ENCODE peak calls at places on chromosomes 2 and 18, in four cellular contexts. One of them, this sample, is unnamed.

GRCh38 chr18:34866739-34867138 is 156.6 kb downstream of the DTNA start:
- DNase-seq in GM12878: no peak
- DNase-seq in H1: no peak
- DNase-seq in HepG2: no peak
- DNase-seq in this sample: no peak

GRCh38 chr2:118657451-118657850 is 190.0 kb downstream of the EN1 start:
- DNase-seq in HepG2: no peak
- DNase-seq in H1: no peak
- DNase-seq in GM12878: no peak
- DNase-seq in this sample: no peak

GRCh38 chr2:25276569-25277465 is 64.9 kb downstream of the DNMT3A start:
- DNase-seq in H1: no peak
- DNase-seq in HepG2: no peak
- DNase-seq in GM12878: no peak
- DNase-seq in this sample: peak; percentile 71

GRCh38 chr2:134845719-134846118 is 7.3 kb downstream of the ACMSD start:
- DNase-seq in GM12878: no peak
- DNase-seq in HepG2: no peak
- DNase-seq in H1: no peak
- DNase-seq in this sample: no peak

GRCh38 chr2:205688417-205689200 is 6.3 kb downstream of the NRP2 start:
- DNase-seq in HepG2: no peak
- DNase-seq in H1: no peak
- DNase-seq in GM12878: no peak
- DNase-seq in this sample: no peak

GRCh38 chr2:189698020-189698887 is 23.8 kb downstream of the ANKAR start:
- DNase-seq in GM12878: no peak
- DNase-seq in HepG2: peak; percentile 67
- DNase-seq in H1: peak; percentile 44
- DNase-seq in this sample: peak; percentile 32

GRCh38 chr2:225889452-225889851 is 489.9 kb downstream of the NYAP2 start:
- DNase-seq in HepG2: peak; percentile 57
- DNase-seq in H1: no peak
- DNase-seq in GM12878: no peak
- DNase-seq in this sample: peak; percentile 5

GRCh38 chr18:25298853-25299274 is 53.1 kb downstream of the ZNF521 start:
- DNase-seq in GM12878: no peak
- DNase-seq in HepG2: no peak
- DNase-seq in H1: no peak
- DNase-seq in this sample: peak; percentile 33

GRCh38 chr18:61965306-61965705 is 72.5 kb upstream of the RNF152 start:
- DNase-seq in GM12878: no peak
- DNase-seq in HepG2: no peak
- DNase-seq in H1: no peak
- DNase-seq in this sample: no peak

GRCh38 chr2:235002198-235003095 is 50.6 kb downstream of the SH3BP4 start:
- DNase-seq in HepG2: peak; percentile 81
- DNase-seq in H1: no peak
- DNase-seq in GM12878: no peak
- DNase-seq in this sample: no peak

GRCh38 chr18:2180586-2180985 is 390.7 kb downstream of the METTL4 start:
- DNase-seq in H1: no peak
- DNase-seq in GM12878: no peak
- DNase-seq in HepG2: no peak
- DNase-seq in this sample: peak; percentile 12

GRCh38 chr2:28287261-28287915 is 105.3 kb upstream of the FOSL2 start:
- DNase-seq in GM12878: no peak
- DNase-seq in H1: no peak
- DNase-seq in HepG2: no peak
- DNase-seq in this sample: no peak

DNA sequence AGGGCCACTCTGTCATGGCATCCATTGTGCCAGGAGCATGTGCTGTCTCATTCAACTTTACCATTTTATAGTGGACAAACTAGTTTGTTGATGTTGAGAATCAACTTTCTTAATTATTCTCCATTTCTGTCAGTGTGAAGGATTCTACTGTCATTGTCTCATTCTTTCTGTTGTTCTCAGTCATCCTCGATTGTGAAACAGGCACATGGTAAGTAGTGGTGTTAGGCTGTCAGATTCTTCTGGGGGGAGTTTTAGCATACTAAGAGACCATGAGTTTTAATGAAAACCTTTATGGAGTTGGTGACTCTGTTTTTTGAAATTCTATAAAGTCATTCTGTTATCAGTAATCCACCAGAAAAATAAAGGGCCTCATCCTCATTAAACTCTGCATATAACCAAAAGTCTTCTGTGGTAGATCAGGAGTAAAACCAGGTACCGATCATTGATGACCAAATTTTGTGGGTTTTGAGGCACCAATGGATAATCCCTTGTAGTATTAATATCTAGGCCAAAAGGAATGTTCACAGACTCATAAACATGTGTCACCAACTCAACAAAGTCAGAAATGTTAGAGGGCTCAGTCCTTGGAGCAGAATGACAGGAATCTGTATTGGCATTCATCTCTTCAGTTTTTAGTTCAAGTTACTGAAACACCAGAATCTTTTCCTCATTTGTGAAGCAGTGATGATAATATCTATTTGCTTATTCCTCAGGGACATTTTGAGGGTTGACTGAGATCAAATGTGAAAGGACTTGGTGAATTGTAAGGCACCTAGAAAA is 73.2 kb downstream of the CERS6 start:
- DNase-seq in H1: no peak
- DNase-seq in HepG2: no peak
- DNase-seq in GM12878: no peak
- DNase-seq in this sample: no peak
- TF ChIP-seq SRF in H1: no peak
- TF ChIP-seq SRF in HepG2: no peak
- TF ChIP-seq SRF in GM12878: no peak
- TF ChIP-seq SRF in this sample: no peak

DNA sequence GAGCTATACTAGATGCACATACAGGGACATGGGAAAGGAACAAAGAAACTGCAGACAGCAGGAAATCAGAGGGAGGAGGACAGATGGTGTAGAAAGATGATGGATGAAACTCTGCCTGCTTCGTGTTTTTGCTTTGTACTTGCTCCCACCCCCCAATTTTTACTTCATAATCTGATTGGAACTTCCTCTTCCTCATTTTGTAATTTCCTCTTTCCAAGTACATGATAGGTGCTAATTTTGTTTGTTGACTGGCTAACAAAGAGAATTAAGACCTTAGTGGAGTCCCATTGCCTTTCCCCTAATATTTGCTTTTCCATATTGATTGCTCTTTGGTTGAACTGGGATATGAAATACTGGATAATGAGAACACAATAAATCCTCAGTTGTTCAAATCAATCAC is 76.1 kb upstream of the PELI1 start:
- DNase-seq in HepG2: no peak
- DNase-seq in H1: no peak
- DNase-seq in GM12878: no peak
- DNase-seq in this sample: no peak
- TF ChIP-seq USF2 in HepG2: no peak
- TF ChIP-seq USF2 in H1: no peak
- TF ChIP-seq USF2 in GM12878: no peak
- TF ChIP-seq USF2 in this sample: no peak

GRCh38 chr18:9233771-9234440 is 97.3 kb downstream of the ANKRD12 start:
- DNase-seq in GM12878: no peak
- DNase-seq in H1: no peak
- DNase-seq in HepG2: no peak
- DNase-seq in this sample: no peak
- TF ChIP-seq SRF in GM12878: no peak
- TF ChIP-seq SRF in H1: no peak
- TF ChIP-seq SRF in HepG2: no peak
- TF ChIP-seq SRF in this sample: no peak

DNA sequence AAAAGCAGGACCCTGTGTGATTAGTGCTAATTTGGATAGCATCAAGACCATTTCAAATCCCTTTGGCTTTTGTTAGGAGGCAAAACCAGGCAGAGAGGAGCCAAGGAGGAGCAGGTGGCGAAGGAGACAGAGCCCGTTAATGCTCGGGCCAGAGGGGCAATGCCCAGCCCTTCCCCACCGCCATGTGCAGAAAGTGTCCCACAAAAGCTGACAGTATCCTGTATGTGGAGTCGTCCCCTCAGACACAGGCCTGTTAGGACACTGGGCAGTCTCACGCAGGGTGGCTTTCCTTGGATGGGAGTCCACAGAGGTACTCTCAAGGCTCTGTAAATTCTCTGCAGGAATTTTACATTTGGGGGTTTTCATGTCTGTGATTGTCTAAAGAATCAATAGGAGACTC is 44.8 kb upstream of the TFCP2L1 start:
- DNase-seq in HepG2: no peak
- DNase-seq in GM12878: no peak
- DNase-seq in H1: no peak
- DNase-seq in this sample: no peak
- TF ChIP-seq USF2 in HepG2: no peak
- TF ChIP-seq USF2 in GM12878: no peak
- TF ChIP-seq USF2 in H1: no peak
- TF ChIP-seq USF2 in this sample: no peak

GRCh38 chr2:178268435-178268834 is 74.1 kb downstream of the OSBPL6 start:
- DNase-seq in GM12878: no peak
- DNase-seq in HepG2: no peak
- DNase-seq in H1: no peak
- DNase-seq in this sample: no peak

GRCh38 chr2:178269825-178270224 is 75.5 kb downstream of the OSBPL6 start:
- DNase-seq in HepG2: no peak
- DNase-seq in H1: no peak
- DNase-seq in GM12878: no peak
- DNase-seq in this sample: peak; percentile 58

GRCh38 chr2:178273787-178274360 is 79.6 kb downstream of the OSBPL6 start:
- DNase-seq in HepG2: no peak
- DNase-seq in H1: no peak
- DNase-seq in GM12878: no peak
- DNase-seq in this sample: peak; percentile 49

GRCh38 chr2:178270338-178270737 is 76.0 kb downstream of the OSBPL6 start:
- DNase-seq in HepG2: no peak
- DNase-seq in H1: no peak
- DNase-seq in GM12878: no peak
- DNase-seq in this sample: no peak

GRCh38 chr2:178271629-178272333 is 77.5 kb downstream of the OSBPL6 start:
- DNase-seq in H1: no peak
- DNase-seq in HepG2: no peak
- DNase-seq in GM12878: no peak
- DNase-seq in this sample: no peak
- TF ChIP-seq SRF in H1: no peak
- TF ChIP-seq SRF in HepG2: no peak
- TF ChIP-seq SRF in GM12878: no peak
- TF ChIP-seq SRF in this sample: no peak

This sample was measured in K562.